ENCODE peak calls at places on chromosomes 7 and 10, in ten cellular contexts. S, E, B, W, L, A, U, N, I and J are unnamed samples.

GRCh38 chr7:99242667-99243066 is 30.0 kb upstream of the MYH16 start:
- DNase-seq in E (no peak), U (no peak), S (no peak), N (no peak), W (no peak), I (no peak), L (peak), A (no peak), B (no peak), J (no peak)

GRCh38 chr7:5559586-5559985 is 136.0 kb upstream of the TNRC18 start:
- DNase-seq in L (no peak), S (no peak), W (no peak), U (no peak), A (no peak), N (no peak), B (no peak), I (no peak), E (no peak), J (no peak)

GRCh38 chr10:79275431-79275851 is 71.8 kb upstream of the PPIF start:
- DNase-seq in N (no peak), L (no peak), A (no peak), U (no peak), E (no peak), W (peak), I (peak), S (no peak), B (no peak), J (peak)

GRCh38 chr7:66500087-66500486 is 128.6 kb upstream of the KCTD7 start:
- DNase-seq in N (no peak), A (no peak), W (peak), I (no peak), S (no peak), L (no peak), B (no peak), U (no peak), E (no peak), J (no peak)

GRCh38 chr7:36766451-36766850 is 42.2 kb upstream of the AOAH start:
- DNase-seq in E (no peak), B (no peak), S (no peak), N (no peak), U (no peak), I (no peak), L (no peak), A (no peak), W (no peak), J (no peak)

GRCh38 chr10:84095821-84096497 is 43.4 kb upstream of the GHITM start:
- DNase-seq in N (no peak), I (no peak), L (peak), U (no peak), B (peak), E (no peak), S (no peak), W (no peak), A (no peak), J (peak)

GRCh38 chr10:80158598-80159127 is 26.1 kb downstream of the PLAC9 start:
- DNase-seq in E (peak), A (peak), W (peak), I (peak), B (peak), U (no peak), L (peak), S (no peak), N (peak), J (peak)

GRCh38 chr10:29652192-29652591 is 17.4 kb upstream of the SVIL start:
- DNase-seq in A (no peak), I (no peak), B (no peak), S (no peak), W (no peak), N (no peak), E (no peak), U (no peak), L (no peak), J (no peak)

GRCh38 chr10:101817542-101818118 is 614 bp downstream of the OGA start:
- DNase-seq in S (peak), W (peak), A (peak), E (peak), N (peak), B (peak), U (no peak), I (peak), L (peak), J (peak)

GRCh38 chr7:69699949-69700715 is 101.9 kb downstream of the AUTS2 start:
- DNase-seq in N (no peak), U (no peak), L (no peak), S (no peak), E (no peak), W (no peak), I (no peak), B (no peak), A (no peak), J (no peak)

GRCh38 chr7:114976666-114977065 is 54.8 kb downstream of the MDFIC start:
- DNase-seq in A (no peak), U (no peak), I (no peak), W (no peak), N (no peak), B (peak), E (no peak), S (no peak), L (peak), J (no peak)

GRCh38 chr10:51892313-51892712 is 192.9 kb upstream of the CSTF2T start:
- DNase-seq in E (no peak), U (no peak), I (no peak), B (no peak), W (no peak), A (no peak), S (no peak), L (no peak), N (no peak), J (no peak)

GRCh38 chr10:51895209-51895608 is 195.8 kb upstream of the CSTF2T start:
- DNase-seq in I (no peak), W (peak), B (peak), A (no peak), U (no peak), S (no peak), N (no peak), E (peak), L (peak), J (peak)

GRCh38 chr10:51894752-51895151 is 195.4 kb upstream of the CSTF2T start:
- DNase-seq in U (no peak), L (peak), E (peak), B (peak), S (no peak), N (no peak), W (no peak), A (no peak), I (no peak), J (peak)

GRCh38 chr10:51896849-51897248 is 197.5 kb upstream of the CSTF2T start:
- DNase-seq in B (peak), A (no peak), N (no peak), I (no peak), W (peak), U (no peak), L (peak), S (no peak), E (no peak), J (peak)

GRCh38 chr10:51892965-51893658 is 193.7 kb upstream of the CSTF2T start:
- DNase-seq in E (peak), N (no peak), I (no peak), B (peak), A (no peak), L (peak), W (no peak), U (peak), S (no peak), J (no peak)
- TF ChIP-seq CTCF in E (peak), N (no peak), I (peak), B (peak), A (peak), L (peak), W (peak), U (peak), S (peak), J (peak)

GRCh38 chr10:133308431-133309110 is at the start of the genes TUBGCP2 and ZNF511:
- DNase-seq in U (peak), I (peak), B (peak), N (peak), E (no peak), W (peak), L (peak), S (peak), A (no peak), J (peak)
- TF ChIP-seq CTCF in U (peak), I (no peak), B (no peak), N (no peak), E (no peak), W (no peak), L (no peak), S (peak), A (no peak), J (peak)

DNA sequence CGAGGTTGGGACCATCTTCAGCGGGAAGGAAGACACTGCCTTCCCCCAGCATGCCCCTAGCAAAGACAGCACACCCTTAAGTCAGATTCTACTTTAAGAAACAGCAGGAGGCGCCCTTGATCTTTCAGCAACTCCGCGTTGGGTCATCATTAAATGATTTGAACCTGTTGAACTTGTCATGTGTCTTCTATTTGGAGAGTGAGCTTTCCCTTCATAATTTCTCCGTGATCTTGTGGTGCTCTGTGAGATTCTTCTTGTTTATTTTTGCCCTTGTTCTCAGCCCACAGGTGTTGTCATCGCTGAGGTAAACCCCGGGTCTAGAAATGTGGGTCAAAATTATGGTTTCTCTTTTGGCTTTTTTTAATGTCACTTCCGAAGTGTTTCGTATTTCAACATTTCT is 49.5 kb upstream of the PITRM1 start:
- DNase-seq in E (no peak), W (no peak), L (peak), U (no peak), A (no peak), N (no peak), S (no peak), B (peak), I (no peak), J (peak)
- TF ChIP-seq CTCF in E (no peak), W (no peak), L (peak), U (peak), A (peak), N (no peak), S (peak), B (peak), I (peak), J (peak)

DNA sequence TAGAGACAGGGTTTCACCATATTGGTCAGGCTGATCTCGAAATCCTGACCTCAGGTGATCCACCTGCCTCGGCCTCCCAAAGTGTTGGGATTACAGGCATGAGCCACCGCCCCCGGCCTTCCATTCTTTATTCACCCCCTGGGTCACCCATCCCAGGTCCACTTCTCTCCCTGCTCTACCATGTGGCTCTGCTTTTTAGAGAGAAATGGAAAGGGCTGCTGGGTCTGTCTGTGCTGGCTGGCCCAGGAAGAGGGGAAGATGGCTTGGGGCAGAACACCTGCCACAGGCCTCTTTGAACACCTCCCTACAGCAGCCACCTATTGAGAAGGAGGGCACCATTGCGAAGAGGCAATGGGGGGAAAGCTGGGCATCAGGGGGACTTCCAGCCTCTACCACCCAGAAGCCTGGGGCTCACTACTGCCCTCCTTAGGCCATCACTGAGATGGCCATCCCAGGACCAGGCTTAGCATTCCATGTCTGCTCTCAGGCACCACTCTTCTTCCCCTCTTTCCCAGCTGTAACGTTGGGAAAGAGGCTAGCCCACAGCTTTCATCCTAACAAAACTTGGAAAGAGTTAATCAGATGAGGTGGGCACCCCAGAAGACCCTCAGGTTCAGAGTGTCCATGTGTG is 256.3 kb downstream of the GRID1 start:
- DNase-seq in W (no peak), B (no peak), I (no peak), L (no peak), S (no peak), N (no peak), A (no peak), E (no peak), U (no peak), J (no peak)
- TF ChIP-seq CTCF in W (peak), B (no peak), I (no peak), L (peak), S (peak), N (no peak), A (no peak), E (no peak), U (peak), J (peak)

GRCh38 chr7:47078241-47078640 is 503.7 kb downstream of the TNS3 start:
- DNase-seq in W (peak), E (no peak), S (no peak), I (no peak), N (no peak), U (no peak), B (peak), L (peak), A (no peak), J (peak)

GRCh38 chr7:47073284-47073683 is 508.6 kb downstream of the TNS3 start:
- DNase-seq in E (no peak), S (no peak), U (no peak), L (no peak), W (no peak), N (no peak), I (no peak), A (no peak), B (no peak), J (no peak)

GRCh38 chr7:47069385-47070076 is 512.4 kb downstream of the TNS3 start:
- DNase-seq in W (no peak), U (no peak), N (no peak), B (no peak), L (no peak), S (no peak), E (no peak), I (no peak), A (no peak), J (peak)

GRCh38 chr7:47071866-47072265 is 510.0 kb downstream of the TNS3 start:
- DNase-seq in A (no peak), L (no peak), E (no peak), W (no peak), S (no peak), I (no peak), N (no peak), B (no peak), U (no peak), J (no peak)

GRCh38 chr7:47074702-47075153 is 507.2 kb downstream of the TNS3 start:
- DNase-seq in S (no peak), L (no peak), E (no peak), B (peak), I (no peak), W (no peak), A (no peak), N (no peak), U (no peak), J (no peak)
- TF ChIP-seq CTCF in S (no peak), L (no peak), E (no peak), B (no peak), I (no peak), W (no peak), A (no peak), N (no peak), U (no peak), J (no peak)